ENCODE peak calls at places on chromosomes 4 and X, in nine cellular contexts. K is H9, M is GM12865, R is HCT116, F is lung, B is progenitor cell of endocrine pancreas, N is GM20000, H is Caco-2, G is WTC11. O is an unnamed sample.

GRCh38 chrX:148670277-148670676 is 169.9 kb downstream of the AFF2 start:
- DNase-seq in B (no peak), N (no peak), K (no peak), G (no peak), R (no peak), H (no peak), M (no peak), F (no peak), O (no peak)

GRCh38 chr4:83536649-83537352 is 893 bp downstream of the GPAT3 start:
- DNase-seq in B (no peak), R (no peak), M (no peak), F (no peak), N (no peak), G (peak; percentile 10), K (no peak), H (no peak), O (peak; percentile 15)

GRCh38 chr4:24137963-24138601 is 248.2 kb upstream of the PPARGC1A start:
- DNase-seq in G (no peak), M (no peak), B (no peak), N (no peak), F (no peak), H (peak; percentile 38), K (no peak), R (no peak), O (no peak)

GRCh38 chr4:93829531-93830089 is 1.1 kb downstream of the ATOH1 start:
- DNase-seq in F (no peak), K (peak; percentile 50), H (no peak), G (peak; percentile 58), M (no peak), N (no peak), R (no peak), B (no peak), O (peak; percentile 13)

GRCh38 chrX:16930392-16930791 is 16.1 kb upstream of the REPS2 start:
- DNase-seq in N (no peak), H (no peak), M (no peak), K (no peak), R (no peak), F (no peak), B (no peak), G (no peak), O (no peak)

GRCh38 chrX:54808109-54808604 is 612 bp downstream of the MAGED2 start:
- DNase-seq in M (no peak), F (no peak), R (peak; percentile 6), B (peak; percentile 61), G (peak; percentile 76), N (peak; percentile 36), K (peak; percentile 76), H (no peak), O (peak; percentile 58)

GRCh38 chrX:150211988-150212387 is 151.1 kb upstream of the MAMLD1 start:
- DNase-seq in K (no peak), B (no peak), R (no peak), N (no peak), M (no peak), H (no peak), F (no peak), G (no peak), O (no peak)

GRCh38 chr4:184343400-184344177 is 125.9 kb upstream of the ENPP6 start:
- DNase-seq in B (peak; percentile 33), M (peak; percentile 87), G (peak; percentile 64), K (peak; percentile 86), H (peak; percentile 70), N (peak; percentile 32), R (peak; percentile 6), F (peak; percentile 78), O (peak; percentile 60)

GRCh38 chr4:74219241-74219640 is 61.3 kb downstream of the MTHFD2L start:
- DNase-seq in G (no peak), M (no peak), K (no peak), N (no peak), F (no peak), R (no peak), B (no peak), H (no peak), O (no peak)

GRCh38 chr4:139300431-139301142 is 718 bp upstream of the NAA15 start:
- DNase-seq in B (no peak), G (no peak), F (no peak), K (no peak), M (peak; percentile 48), N (no peak), H (no peak), R (no peak), O (no peak)

GRCh38 chrX:13837290-13837745 is 20.4 kb upstream of the GPM6B start:
- DNase-seq in F (no peak), R (no peak), B (no peak), M (no peak), G (peak; percentile 13), N (no peak), H (no peak), K (no peak), O (no peak)

GRCh38 chr4:106062452-106062875 is 167.2 kb downstream of the NPNT start:
- DNase-seq in M (no peak), K (no peak), N (no peak), R (no peak), F (no peak), H (no peak), G (no peak), B (no peak), O (no peak)

GRCh38 chr4:120446051-120446567 is 379.5 kb upstream of the MAD2L1 start:
- DNase-seq in N (no peak), B (no peak), F (no peak), M (peak; percentile 30), K (no peak), G (no peak), R (no peak), H (no peak), O (no peak)

GRCh38 chr4:139603576-139604387 is 47.8 kb upstream of the SETD7 start:
- DNase-seq in M (peak; percentile 61), G (peak; percentile 20), K (no peak), N (peak; percentile 34), H (peak; percentile 67), F (peak; percentile 39), R (peak; percentile 49), B (peak; percentile 26), O (peak; percentile 66)

GRCh38 chr4:147371661-147372060 is 109.2 kb upstream of the EDNRA start:
- DNase-seq in R (peak; percentile 51), B (no peak), M (no peak), N (no peak), H (no peak), G (no peak), F (no peak), K (no peak), O (no peak)

GRCh38 chr4:148214529-148215166 is 227.6 kb downstream of the NR3C2 start:
- DNase-seq in B (no peak), F (no peak), K (no peak), H (no peak), G (no peak), R (no peak), N (no peak), M (no peak), O (no peak)

GRCh38 chrX:4263005-4263404 is 549.6 kb upstream of the PRKX start:
- DNase-seq in K (no peak), N (no peak), G (no peak), F (no peak), R (no peak), H (no peak), M (no peak), B (no peak), O (no peak)

GRCh38 chrX:4268676-4269075 is 555.2 kb upstream of the PRKX start:
- DNase-seq in H (no peak), F (no peak), G (peak; percentile 10), B (no peak), N (no peak), M (no peak), R (no peak), K (no peak), O (no peak)

DNA sequence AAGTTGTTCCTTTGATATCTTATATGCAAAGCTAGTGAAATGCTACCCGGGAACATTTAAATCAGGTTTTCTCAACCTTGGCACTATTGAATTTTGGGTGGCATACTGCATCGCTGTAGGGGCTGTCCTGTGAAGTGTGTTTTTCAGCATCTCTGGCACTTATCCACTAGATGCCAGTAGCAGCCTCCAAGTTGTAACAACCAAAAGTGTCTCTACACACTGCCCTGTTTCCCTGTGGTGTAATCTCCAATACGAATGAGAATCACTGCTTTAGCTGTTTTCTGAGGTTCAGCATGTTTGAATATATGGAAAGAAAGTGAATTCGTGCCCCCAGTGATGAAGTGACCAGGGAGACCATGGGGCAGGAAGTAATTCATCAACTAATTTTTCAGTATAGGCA is 551.6 kb upstream of the PRKX start:
- DNase-seq in G (no peak), R (no peak), K (no peak), H (no peak), N (no peak), M (no peak), F (no peak), B (no peak), O (no peak)
- TF ChIP-seq CTCF in G (no peak), R (no peak), K (peak; percentile 46), H (no peak), N (no peak), M (no peak), F (no peak), B (no peak), O (no peak)

DNA sequence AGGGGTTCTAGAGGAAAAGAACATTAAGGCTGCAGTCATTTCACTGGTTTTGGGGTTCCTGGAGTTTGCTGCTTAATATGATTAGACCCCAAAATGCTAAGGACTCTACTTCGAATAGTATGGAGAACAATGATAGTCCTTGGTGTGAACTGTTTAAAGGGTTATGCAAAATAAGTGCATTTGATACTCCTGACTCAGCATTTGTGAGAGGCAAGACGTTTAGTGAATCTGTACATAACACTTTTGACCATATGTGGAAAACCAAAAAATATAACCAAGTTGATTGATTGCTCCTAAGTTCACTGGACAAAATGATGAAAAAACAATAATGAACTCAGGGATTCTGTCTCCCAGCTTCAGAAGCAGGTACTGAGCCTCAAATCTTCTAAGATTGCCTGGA is 414.1 kb downstream of the SH3BGRL start:
- DNase-seq in K (no peak), R (no peak), N (no peak), M (no peak), G (no peak), F (no peak), H (no peak), B (no peak), O (no peak)
- TF ChIP-seq CTCF in K (no peak), R (no peak), N (no peak), M (no peak), G (no peak), F (no peak), H (no peak), B (no peak), O (no peak)

GRCh38 chr4:157978680-157979361 is 194.0 kb downstream of the GASK1B start:
- DNase-seq in G (peak; percentile 45), H (no peak), R (peak; percentile 66), N (peak; percentile 46), M (peak; percentile 63), K (peak; percentile 45), B (peak; percentile 24), F (peak; percentile 34), O (peak; percentile 50)
- TF ChIP-seq CTCF in G (peak; percentile 81), H (peak; percentile 52), R (peak; percentile 69), N (peak; percentile 53), M (peak; percentile 77), K (peak; percentile 86), B (peak; percentile 89), F (peak; percentile 53), O (peak; percentile 86)

DNA sequence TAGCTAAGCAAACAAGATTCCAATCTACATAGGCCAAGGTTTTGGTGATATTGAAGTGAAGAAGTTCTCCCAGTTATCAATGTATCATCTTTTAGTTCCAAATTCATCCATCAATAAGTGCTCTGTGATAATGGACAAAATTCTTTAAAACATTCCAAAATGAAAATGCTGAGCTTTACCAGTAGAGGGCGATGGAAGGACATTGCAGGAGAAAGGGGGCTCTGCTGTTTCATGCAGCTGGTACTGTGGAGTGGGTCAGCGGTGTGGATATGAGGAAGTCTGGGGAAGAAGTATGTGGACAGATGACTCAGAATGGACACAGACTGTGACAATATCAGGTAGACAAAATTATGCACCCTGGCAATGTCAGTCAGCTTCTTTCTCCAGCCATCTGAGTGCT is 46.6 kb upstream of the HS6ST2 start:
- DNase-seq in B (peak; percentile 10), R (no peak), H (no peak), G (no peak), F (no peak), M (peak; percentile 0), K (no peak), N (peak; percentile 10), O (no peak)
- TF ChIP-seq CTCF in B (peak; percentile 84), R (peak; percentile 60), H (peak; percentile 64), G (peak; percentile 40), F (peak; percentile 12), M (peak; percentile 44), K (peak; percentile 90), N (peak; percentile 25), O (peak; percentile 66)